ENCODE peak calls at places on chromosomes 13 and 19, in seven cellular contexts. A is GM23338, U is neural progenitor cell, M is hepatocyte, B is PC-3, H is MM.1S, F is HCT116. W is an unnamed sample.

GRCh38 chr19:18278521-18279265 is 2.7 kb downstream of the JUND start:
- DNase-seq in U (no peak), H (no peak), B (no peak), A (peak; percentile 43), F (no peak), M (no peak), W (peak; percentile 50)

GRCh38 chr13:29509999-29510586 is 85.4 kb downstream of the SLC7A1 start:
- DNase-seq in B (no peak), U (no peak), H (no peak), M (no peak), A (no peak), F (no peak), W (peak; percentile 88)

GRCh38 chr13:37289212-37289935 is 183.9 kb upstream of the CSNK1A1L start:
- DNase-seq in A (no peak), F (no peak), B (no peak), U (no peak), M (no peak), H (no peak), W (no peak)

GRCh38 chr13:77701305-77701704 is 3.8 kb downstream of the SLAIN1 start:
- DNase-seq in B (peak; percentile 25), M (no peak), U (no peak), H (no peak), A (no peak), F (no peak), W (no peak)

GRCh38 chr19:15589760-15590451 is 25.1 kb upstream of the CYP4F8 start:
- DNase-seq in F (no peak), U (no peak), M (no peak), A (no peak), H (no peak), B (no peak), W (no peak)

GRCh38 chr19:54959840-54960239 is 6.3 kb upstream of the NLRP2 start:
- DNase-seq in U (no peak), H (peak; percentile 78), B (no peak), A (no peak), F (no peak), M (no peak), W (no peak)

GRCh38 chr13:26019881-26020535 is 31.8 kb downstream of the SHISA2 start:
- DNase-seq in H (no peak), B (peak; percentile 67), A (no peak), M (no peak), U (no peak), F (no peak), W (peak; percentile 83)

GRCh38 chr13:108283110-108283509 is 13.6 kb downstream of the TNFSF13B start:
- DNase-seq in B (peak; percentile 31), U (no peak), A (no peak), M (no peak), H (no peak), F (no peak), W (no peak)

GRCh38 chr13:91154553-91154952 is 192.9 kb upstream of the MIR17HG start:
- DNase-seq in B (no peak), U (no peak), M (no peak), F (no peak), A (peak; percentile 53), H (no peak), W (no peak)

GRCh38 chr13:109941221-109941620 is 154.8 kb upstream of the IRS2 start:
- DNase-seq in U (no peak), H (no peak), F (no peak), A (no peak), B (no peak), M (no peak), W (no peak)

GRCh38 chr19:14055396-14055795 is 6.5 kb downstream of the PALM3 start:
- DNase-seq in U (no peak), A (no peak), F (no peak), H (no peak), M (no peak), B (no peak), W (no peak)

GRCh38 chr13:46492946-46493345 is 60.0 kb upstream of the LRCH1 start:
- DNase-seq in U (peak; percentile 63), H (no peak), A (peak; percentile 77), M (peak; percentile 70), B (peak; percentile 66), F (peak; percentile 32), W (peak; percentile 65)

GRCh38 chr19:18656337-18657086 is 19.7 kb downstream of the KLHL26 start:
- DNase-seq in U (no peak), F (no peak), M (no peak), B (no peak), A (no peak), H (no peak), W (no peak)

DNA sequence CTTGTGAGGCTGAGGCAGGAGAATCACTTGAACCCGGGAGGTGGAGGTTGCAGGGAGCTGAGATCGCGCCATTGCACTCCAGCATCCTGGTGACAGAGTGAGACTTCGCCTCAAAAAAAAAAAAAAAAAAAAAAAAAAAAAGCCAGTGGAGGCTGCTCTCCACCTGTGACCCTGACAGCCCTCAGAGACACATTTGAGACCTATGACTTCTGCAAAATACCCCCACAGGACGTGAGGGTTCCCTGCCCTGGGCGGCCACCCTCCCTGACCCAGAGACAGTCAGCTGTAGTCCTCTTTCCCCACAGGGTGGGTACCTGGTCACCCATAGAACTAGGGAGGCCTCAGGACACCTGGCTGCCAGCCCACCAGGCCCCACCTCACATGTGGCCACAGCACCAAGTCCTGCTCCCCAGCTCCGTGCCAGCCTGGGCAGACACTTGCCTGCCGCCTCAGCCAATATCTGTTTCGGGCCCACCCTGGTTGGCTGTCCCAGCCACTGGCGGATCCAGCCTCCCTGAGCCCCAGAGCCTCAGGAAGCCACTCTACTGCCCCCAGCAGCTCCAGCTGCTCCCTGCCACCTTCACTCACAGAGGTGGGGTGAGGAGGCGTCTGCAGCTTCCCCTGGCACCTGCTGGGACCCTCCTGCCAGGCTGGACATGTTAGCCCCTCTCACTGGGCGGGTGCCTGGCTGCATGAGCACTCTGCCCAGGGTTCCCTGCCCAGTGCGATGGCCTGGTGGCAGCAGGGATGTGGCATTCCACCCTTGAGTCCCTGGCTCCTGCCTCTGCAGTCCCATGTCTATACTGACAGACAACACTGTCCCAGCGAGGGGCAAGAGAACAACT is 7.0 kb downstream of the MKNK2 start:
- DNase-seq in F (no peak), B (no peak), U (peak; percentile 16), M (peak; percentile 6), H (no peak), A (no peak), W (no peak)
- H3K4me1 ChIP-seq in F (peaks cover 45% of the 10 kb centered on the region), B (peaks cover 18% of the 10 kb centered on the region), U (peaks cover 22% of the 10 kb centered on the region), M (peaks cover 33% of the 10 kb centered on the region), H (peaks cover 16% of the 10 kb centered on the region), A (peaks cover 15% of the 10 kb centered on the region), W (peaks cover 15% of the 10 kb centered on the region)

GRCh38 chr19:5338661-5339469 is 1.7 kb downstream of the PTPRS start:
- DNase-seq in H (no peak), M (peak; percentile 34), F (no peak), B (no peak), A (peak; percentile 85), U (peak; percentile 83), W (no peak)
- TF ChIP-seq EZH2 in H (no peak), M (peak; percentile 68), F (no peak), B (no peak), A (no peak), U (no peak), W (no peak)

GRCh38 chr19:45863840-45864628 is at the start of gene FOXA3:
- DNase-seq in F (no peak), H (peak; percentile 53), U (peak; percentile 88), B (peak; percentile 39), M (peak; percentile 89), A (peak; percentile 84), W (peak; percentile 62)
- TF ChIP-seq EZH2phosphoT487 in F (no peak), H (no peak), U (no peak), B (no peak), M (peak; percentile 53), A (no peak), W (no peak)

GRCh38 chr13:97266734-97267417 is 44.7 kb downstream of the MBNL2 start:
- DNase-seq in A (peak; percentile 36), H (no peak), M (no peak), U (peak; percentile 19), F (no peak), B (no peak), W (no peak)
- H3K4me1 ChIP-seq in A (peaks cover 29% of the 10 kb centered on the region), H (no peaks in the 10 kb centered on the region), M (peaks cover 8% of the 10 kb centered on the region), U (peaks cover 19% of the 10 kb centered on the region), F (peaks cover 94% of the 10 kb centered on the region), B (no peaks in the 10 kb centered on the region), W (peaks cover 6% of the 10 kb centered on the region)

GRCh38 chr13:101916758-101917474 is 464.4 kb downstream of the ITGBL1 start:
- DNase-seq in F (no peak), B (no peak), A (peak; percentile 13), U (peak; percentile 40), H (no peak), M (no peak), W (no peak)
- TF ChIP-seq EZH2 in F (no peak), B (no peak), A (no peak), U (peak; percentile 78), H (no peak), M (peak; percentile 90), W (peak; percentile 86)

GRCh38 chr13:64540468-64540867 is 2689.7 kb downstream of the PCDH9 start:
- DNase-seq in H (no peak), B (no peak), U (no peak), A (no peak), F (no peak), M (no peak), W (peak; percentile 15)
- TF ChIP-seq EZH2phosphoT487 in H (no peak), B (no peak), U (no peak), A (no peak), F (no peak), M (no peak), W (no peak)

GRCh38 chr13:45333973-45334922 is 6.7 kb downstream of the TPT1 start:
- DNase-seq in B (peak; percentile 31), H (no peak), M (no peak), F (no peak), A (peak; percentile 27), U (no peak), W (peak; percentile 48)
- H3K4me1 ChIP-seq in B (peaks cover 78% of the 10 kb centered on the region), H (peaks cover 7% of the 10 kb centered on the region), M (peaks cover 16% of the 10 kb centered on the region), F (peaks cover 57% of the 10 kb centered on the region), A (peaks cover 26% of the 10 kb centered on the region), U (peaks cover 7% of the 10 kb centered on the region), W (peaks cover 84% of the 10 kb centered on the region)

GRCh38 chr19:6767357-6768235 is at the start of gene SH2D3A:
- DNase-seq in U (peak; percentile 96), A (peak; percentile 99), B (peak; percentile 99), M (peak; percentile 96), F (peak; percentile 96), H (peak; percentile 96), W (peak; percentile 19)
- TF ChIP-seq EZH2 in U (no peak), A (no peak), B (no peak), M (no peak), F (no peak), H (no peak), W (no peak)

GRCh38 chr19:10289836-10290438 is at the start of gene ICAM5:
- DNase-seq in F (peak; percentile 57), H (no peak), B (peak; percentile 28), A (peak; percentile 47), U (no peak), M (no peak), W (peak; percentile 74)
- TF ChIP-seq EZH2phosphoT487 in F (no peak), H (no peak), B (no peak), A (no peak), U (no peak), M (no peak), W (no peak)

GRCh38 chr13:44404261-44405139 is 30.9 kb downstream of the SERP2 start:
- DNase-seq in H (no peak), B (no peak), F (no peak), A (peak; percentile 46), U (peak; percentile 40), M (peak; percentile 56), W (no peak)
- H3K4me1 ChIP-seq in H (no peaks in the 10 kb centered on the region), B (peaks cover 21% of the 10 kb centered on the region), F (peaks cover 14% of the 10 kb centered on the region), A (peaks cover 69% of the 10 kb centered on the region), U (peaks cover 42% of the 10 kb centered on the region), M (peaks cover 37% of the 10 kb centered on the region), W (no peaks in the 10 kb centered on the region)

W was measured in GM23248.